ENCODE peak calls at places on chromosomes 6 and 20, in six cellular contexts. D is AG10803, B is fibroblast of pulmonary artery, L is left ventricle myocardium inferior, G is bronchial epithelial cell, P is neural progenitor cell. Z is an unnamed sample.
A peak's percentile ranks its signal among the peaks of the same experiment; 100 is the strongest.

GRCh38 chr6:155528982-155529453 is 73.4 kb upstream of the NOX3 start:
- DNase-seq in D (peak; percentile 90), B (peak; percentile 97), L (no peak), G (peak; percentile 86), P (no peak), Z (peak; percentile 80)

GRCh38 chr20:57397004-57397692 is 6.0 kb downstream of the RBM38 start:
- DNase-seq in D (no peak), B (no peak), L (peak; percentile 9), G (no peak), P (no peak), Z (no peak)

GRCh38 chr6:16318538-16318937 is 80.2 kb downstream of the GMPR start:
- DNase-seq in D (peak; percentile 90), B (peak; percentile 48), L (no peak), G (peak; percentile 69), P (no peak), Z (peak; percentile 79)

GRCh38 chr6:115873901-115874300 is 186.8 kb downstream of the FRK start:
- DNase-seq in D (no peak), B (no peak), L (no peak), G (no peak), P (no peak), Z (no peak)

GRCh38 chr6:156031516-156031915 is 575.9 kb upstream of the NOX3 start:
- DNase-seq in D (no peak), B (no peak), L (no peak), G (no peak), P (no peak), Z (no peak)

GRCh38 chr20:50427740-50428462 is 82.3 kb upstream of the PTPN1 start:
- DNase-seq in D (peak; percentile 47), B (peak; percentile 61), L (peak; percentile 47), G (peak; percentile 81), P (no peak), Z (peak; percentile 70)

GRCh38 chr20:52972965-52973819 is 1.0 kb downstream of the TSHZ2 start:
- DNase-seq in D (no peak), B (no peak), L (peak; percentile 14), G (no peak), P (peak; percentile 60), Z (peak; percentile 35)

GRCh38 chr6:134621858-134622257 is 303.9 kb upstream of the SGK1 start:
- DNase-seq in D (peak; percentile 24), B (no peak), L (no peak), G (peak; percentile 87), P (no peak), Z (peak; percentile 97)

GRCh38 chr6:25583099-25583498 is 68.9 kb upstream of the SCGN start:
- DNase-seq in D (no peak), B (no peak), L (no peak), G (no peak), P (no peak), Z (no peak)

GRCh38 chr20:11083841-11084240 is 410.0 kb upstream of the JAG1 start:
- DNase-seq in D (no peak), B (no peak), L (no peak), G (peak; percentile 74), P (no peak), Z (peak; percentile 47)

GRCh38 chr6:43970913-43971775 is 156.1 kb downstream of the MRPL14 start:
- DNase-seq in D (no peak), B (no peak), L (no peak), G (peak; percentile 71), P (no peak), Z (peak; percentile 67)

GRCh38 chr6:43967692-43968091 is 159.6 kb downstream of the MRPL14 start:
- DNase-seq in D (no peak), B (no peak), L (no peak), G (no peak), P (no peak), Z (no peak)

GRCh38 chr6:43970068-43970912 is 157.0 kb downstream of the MRPL14 start:
- DNase-seq in D (no peak), B (no peak), L (no peak), G (no peak), P (no peak), Z (no peak)

GRCh38 chr6:43968110-43968965 is 158.9 kb downstream of the MRPL14 start:
- DNase-seq in D (no peak), B (no peak), L (no peak), G (no peak), P (peak; percentile 62), Z (no peak)

DNA sequence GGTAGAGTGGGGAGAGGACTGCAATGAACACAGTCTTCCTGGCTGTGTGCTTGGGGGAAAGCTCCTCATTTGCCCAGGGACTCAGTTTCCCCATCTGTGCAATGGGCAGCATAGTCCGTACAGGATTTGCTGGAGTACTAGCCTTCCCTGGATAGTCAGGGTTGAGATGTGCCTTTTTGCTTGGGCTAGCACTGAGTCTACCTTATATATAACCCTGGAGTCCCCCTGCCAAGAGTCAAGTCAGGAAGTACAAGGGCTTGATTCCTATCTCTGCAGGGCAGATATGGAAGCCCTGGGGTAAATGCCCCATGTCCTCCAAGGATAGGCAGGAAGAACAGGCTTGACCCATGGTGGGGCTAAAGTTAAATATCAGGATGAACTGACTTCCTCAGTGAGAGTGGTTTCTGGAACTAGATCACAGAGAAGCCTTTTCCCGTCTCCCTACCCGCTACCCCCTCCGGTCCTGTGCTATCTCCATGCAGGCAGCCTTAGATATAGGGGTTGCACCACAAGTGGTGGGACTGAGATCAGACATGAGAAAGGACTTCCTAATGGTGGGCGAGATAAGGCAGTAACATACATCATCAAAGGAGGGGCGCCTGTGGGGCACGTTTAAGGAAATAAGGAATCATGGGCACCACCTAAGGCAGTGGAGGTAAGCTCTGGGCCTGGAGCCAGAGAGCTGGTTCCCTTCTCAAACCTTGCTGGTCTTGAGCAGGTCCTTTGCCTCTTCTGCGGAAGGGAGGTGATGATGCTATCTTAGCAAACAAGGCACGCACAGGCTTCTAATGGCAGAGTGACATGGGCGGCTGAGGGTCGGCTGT is 157.9 kb downstream of the MRPL14 start:
- DNase-seq in D (no peak), B (no peak), L (no peak), G (no peak), P (no peak), Z (no peak)
- TF ChIP-seq CTCF in D (no peak), B (no peak), L (no peak), G (no peak), P (no peak), Z (no peak)

DNA sequence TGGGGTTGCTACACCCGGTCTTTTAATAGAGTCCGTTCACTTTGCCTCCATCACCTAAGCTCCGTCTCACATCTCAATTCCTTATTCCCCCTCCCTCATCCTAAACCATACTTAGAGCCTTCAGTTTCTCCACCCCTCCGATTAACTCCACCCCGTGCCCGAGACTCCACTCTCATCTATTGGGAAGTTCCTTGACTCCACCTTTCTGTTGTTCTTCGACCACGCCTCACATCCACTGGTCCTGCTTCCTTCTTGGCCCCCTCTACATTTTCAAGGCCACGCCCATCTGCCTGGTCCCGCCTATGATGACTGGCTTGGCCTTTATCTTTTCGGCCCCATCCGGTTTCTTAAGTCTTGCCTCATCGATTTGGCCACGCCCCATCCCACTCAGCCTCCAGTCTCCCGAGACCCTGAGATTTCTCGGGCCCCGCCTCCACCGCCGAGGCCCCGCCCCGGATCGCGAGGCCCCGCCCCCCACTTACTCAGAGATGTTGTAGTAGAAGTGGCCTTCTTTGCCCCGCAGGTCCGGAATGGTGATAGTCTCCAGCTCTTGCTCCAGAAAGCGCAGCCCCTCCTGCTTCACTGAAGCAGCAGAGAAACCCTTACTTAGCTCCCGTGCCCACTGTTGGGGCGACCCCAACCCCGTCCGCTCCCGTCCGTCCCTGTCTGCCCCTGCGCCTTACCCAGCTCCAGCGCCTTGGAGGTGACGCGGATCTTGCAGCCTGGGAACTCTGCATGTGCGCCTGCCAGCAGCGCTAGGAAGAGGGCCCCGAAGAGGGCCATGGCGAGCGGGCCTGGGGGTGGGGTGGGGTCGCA is 1.1 kb downstream of the PLTP start:
- DNase-seq in D (peak; percentile 100), B (peak; percentile 100), L (peak; percentile 97), G (peak; percentile 98), P (peak; percentile 100), Z (peak; percentile 99)
- H3K4me3 ChIP-seq in D (peak overlapping the region; percentile 56), B (peak overlapping the region; percentile 71), L (peak overlapping the region; percentile 74), G (peak overlapping the region; percentile 46), P (peak overlapping the region; percentile 68), Z (peak overlapping the region; percentile 71)

GRCh38 chr6:39102024-39102820 is 12.8 kb downstream of the SAYSD1 start:
- DNase-seq in D (peak; percentile 72), B (peak; percentile 81), L (peak; percentile 23), G (no peak), P (peak; percentile 80), Z (peak; percentile 48)
- TF ChIP-seq CTCF in D (peak; percentile 24), B (peak; percentile 55), L (peak; percentile 56), G (peak; percentile 23), P (peak; percentile 78), Z (peak; percentile 46)

DNA sequence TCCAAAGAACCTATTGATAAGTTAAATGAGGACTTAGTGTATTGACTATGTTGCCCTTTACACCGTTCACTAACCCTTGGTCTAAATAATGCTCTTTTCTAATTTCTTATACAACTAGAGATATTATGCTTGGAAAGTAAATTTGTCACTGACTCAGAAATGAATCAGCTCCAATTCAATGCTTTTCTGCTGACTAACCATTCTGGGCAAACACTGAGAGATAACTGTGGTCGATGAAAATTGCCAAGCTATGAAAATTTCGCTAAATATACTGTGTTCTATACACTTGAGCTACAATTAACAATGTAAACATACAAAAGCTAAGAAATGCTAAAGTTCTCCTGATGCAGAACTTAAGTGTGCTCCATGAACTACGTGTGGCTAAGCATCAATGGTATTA is 23.1 kb upstream of the FBXO9 start:
- DNase-seq in D (peak; percentile 90), B (peak; percentile 83), L (no peak), G (peak; percentile 94), P (no peak), Z (peak; percentile 82)
- H3K4me3 ChIP-seq in D (no peak overlapping the region), B (no peak overlapping the region), L (no peak overlapping the region), G (no peak overlapping the region), P (no peak overlapping the region), Z (no peak overlapping the region)

GRCh38 chr20:43514062-43514971 is 6.8 kb downstream of the L3MBTL1 start:
- DNase-seq in D (peak; percentile 98), B (peak; percentile 99), L (peak; percentile 95), G (peak; percentile 90), P (peak; percentile 100), Z (peak; percentile 97)
- TF ChIP-seq CTCF in D (peak; percentile 29), B (peak; percentile 27), L (peak; percentile 43), G (peak; percentile 44), P (peak; percentile 26), Z (peak; percentile 41)

DNA sequence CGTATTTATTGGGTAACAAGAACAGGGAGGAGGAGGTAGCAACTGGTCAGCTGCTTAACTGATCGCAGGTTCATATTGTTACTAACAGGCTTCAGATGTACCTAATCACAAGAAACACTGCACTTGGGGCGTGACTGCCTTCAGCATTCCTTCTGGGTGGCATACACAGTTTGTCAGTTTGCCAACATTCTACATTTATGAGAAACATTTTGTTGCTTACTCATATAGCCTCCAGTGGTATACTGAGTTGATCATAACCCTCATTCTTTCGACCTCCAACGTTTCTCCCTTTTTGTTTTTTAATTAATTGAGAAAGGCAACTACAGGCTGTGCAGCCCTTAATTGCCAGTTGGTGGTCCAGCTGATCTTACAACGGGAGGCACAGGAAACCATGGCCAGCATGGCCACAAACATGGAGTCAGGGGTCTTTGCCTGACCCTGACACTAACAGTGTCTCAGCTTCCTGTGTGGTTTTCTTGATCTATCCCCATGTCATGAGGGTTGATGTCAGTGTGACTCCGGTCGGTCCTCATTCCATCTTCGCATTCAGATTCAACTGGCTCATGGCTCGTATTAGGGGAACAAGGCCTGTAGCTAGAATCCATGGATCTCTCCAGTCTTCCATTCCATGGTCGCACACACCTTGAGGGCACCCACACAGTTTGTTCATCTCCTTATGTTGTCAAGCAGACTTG is 9.4 kb downstream of the EPB41L2 start:
- DNase-seq in D (no peak), B (no peak), L (no peak), G (peak; percentile 91), P (no peak), Z (peak; percentile 94)
- H3K4me3 ChIP-seq in D (no peak overlapping the region), B (no peak overlapping the region), L (no peak overlapping the region), G (no peak overlapping the region), P (no peak overlapping the region), Z (no peak overlapping the region)

Z was measured in epithelial cell of esophagus.